ENCODE peak calls at places on chromosomes 3 and 15, in four cellular contexts. M is brain microvascular endothelial cell, T is Peyer's patch, Q is heart right ventricle. R is an unnamed sample. For H3K27me3, the result is how much of the 10 kb centered on the place peaks cover.

GRCh38 chr3:102225407-102226132 is 209.2 kb upstream of the ZPLD1 start:
- DNase-seq in M (peak), Q (no peak), T (no peak), R (no peak)

GRCh38 chr3:21331321-21331720 is 419.7 kb downstream of the ZNF385D start:
- DNase-seq in T (no peak), M (no peak), Q (no peak), R (no peak)

GRCh38 chr3:25781758-25782594 is 1.3 kb downstream of the NGLY1 start:
- DNase-seq in T (no peak), Q (no peak), M (no peak), R (no peak)

GRCh38 chr15:30984118-30984517 is 7.3 kb downstream of the MTMR10 start:
- DNase-seq in Q (no peak), M (no peak), T (no peak), R (no peak)

GRCh38 chr3:14248849-14249523 is 70.4 kb downstream of the LSM3 start:
- DNase-seq in M (no peak), T (no peak), Q (no peak), R (no peak)

GRCh38 chr3:62876064-62876463 is 848 bp upstream of the CADPS start:
- DNase-seq in M (peak), Q (peak), T (peak), R (no peak)

GRCh38 chr3:64381369-64381768 is 156.1 kb upstream of the PRICKLE2 start:
- DNase-seq in T (no peak), Q (no peak), M (no peak), R (no peak)

GRCh38 chr3:141386080-141386594 is 17.8 kb downstream of the ZBTB38 start:
- DNase-seq in T (no peak), Q (no peak), M (no peak), R (no peak)

GRCh38 chr15:35349916-35350315 is 196.0 kb downstream of the DPH6 start:
- DNase-seq in Q (no peak), M (no peak), T (no peak), R (no peak)

GRCh38 chr3:59425942-59426341 is 376.1 kb upstream of the CFAP20DC start:
- DNase-seq in M (no peak), T (no peak), Q (no peak), R (peak)

GRCh38 chr3:161142486-161142885 is 37.3 kb upstream of the B3GALNT1 start:
- DNase-seq in M (no peak), Q (no peak), T (no peak), R (no peak)

GRCh38 chr15:69031013-69032001 is 16.8 kb downstream of the NOX5 start:
- DNase-seq in T (peak), Q (peak), M (peak), R (peak)

GRCh38 chr3:22536582-22536981 is 666.5 kb upstream of the UBE2E2 start:
- DNase-seq in T (no peak), Q (no peak), M (no peak), R (no peak)

GRCh38 chr3:16807441-16807840 is 77.3 kb upstream of the PLCL2 start:
- DNase-seq in T (no peak), M (peak), Q (no peak), R (no peak)

GRCh38 chr3:102682761-102683160 is 247.9 kb downstream of the ZPLD1 start:
- DNase-seq in M (no peak), Q (no peak), T (no peak), R (no peak)

GRCh38 chr3:130635285-130635684 is 111.3 kb downstream of the PIK3R4 start:
- DNase-seq in M (no peak), T (no peak), Q (no peak), R (no peak)

GRCh38 chr3:184358140-184358767 is 3.2 kb downstream of the CLCN2 start:
- DNase-seq in M (no peak), T (no peak), Q (no peak), R (no peak)

GRCh38 chr3:81472600-81473362 is 288.7 kb downstream of the GBE1 start:
- DNase-seq in M (no peak), T (no peak), Q (no peak), R (no peak)

GRCh38 chr3:43247556-43248186 is 38.7 kb upstream of the SNRK start:
- DNase-seq in T (no peak), M (no peak), Q (no peak), R (no peak)

GRCh38 chr15:90918034-90918788 is 14.1 kb downstream of the HDDC3 start:
- DNase-seq in M (no peak), T (no peak), Q (no peak), R (no peak)

GRCh38 chr3:182921665-182922355 is 58.5 kb downstream of the DCUN1D1 start:
- DNase-seq in T (no peak), M (no peak), Q (no peak), R (no peak)

GRCh38 chr3:24149032-24149431 is 203.9 kb downstream of the NR1D2 start:
- DNase-seq in M (no peak), T (no peak), Q (no peak), R (no peak)

GRCh38 chr3:179027326-179027900 is 44.2 kb downstream of the ZMAT3 start:
- DNase-seq in M (peak), Q (no peak), T (no peak), R (no peak)

GRCh38 chr15:99435138-99435695 is 130.6 kb upstream of the MEF2A start:
- DNase-seq in M (no peak), T (peak), Q (peak), R (no peak)

GRCh38 chr15:101397521-101398003 is 91.9 kb downstream of the PCSK6 start:
- DNase-seq in T (no peak), M (no peak), Q (no peak), R (no peak)

GRCh38 chr3:13836658-13837587 is 42.9 kb downstream of the WNT7A start:
- DNase-seq in Q (no peak), T (no peak), M (no peak), R (no peak)

GRCh38 chr15:98649996-98650870 is 1.9 kb downstream of the IGF1R start:
- DNase-seq in Q (peak), T (peak), M (no peak), R (peak)

GRCh38 chr3:184562146-184562861 is 719 bp downstream of the EPHB3 start:
- DNase-seq in M (no peak), Q (no peak), T (peak), R (no peak)

GRCh38 chr3:8822141-8822540 is 52.7 kb upstream of the OXTR start:
- DNase-seq in Q (no peak), M (peak), T (no peak), R (no peak)

GRCh38 chr3:41450416-41451231 is 251.3 kb downstream of the CTNNB1 start:
- DNase-seq in M (no peak), Q (no peak), T (no peak), R (no peak)

GRCh38 chr15:74428442-74428787 is 5.3 kb downstream of the SEMA7A start:
- DNase-seq in T (no peak), M (no peak), Q (no peak), R (no peak)
- H3K27ac ChIP-seq in T (peak), M (no peak), Q (no peak), R (no peak)

GRCh38 chr15:50116477-50116876 is 2.6 kb downstream of the ATP8B4 start:
- DNase-seq in Q (no peak), M (no peak), T (no peak), R (no peak)
- TF ChIP-seq CTCF in Q (peak), M (peak), T (no peak), R (no peak)

DNA sequence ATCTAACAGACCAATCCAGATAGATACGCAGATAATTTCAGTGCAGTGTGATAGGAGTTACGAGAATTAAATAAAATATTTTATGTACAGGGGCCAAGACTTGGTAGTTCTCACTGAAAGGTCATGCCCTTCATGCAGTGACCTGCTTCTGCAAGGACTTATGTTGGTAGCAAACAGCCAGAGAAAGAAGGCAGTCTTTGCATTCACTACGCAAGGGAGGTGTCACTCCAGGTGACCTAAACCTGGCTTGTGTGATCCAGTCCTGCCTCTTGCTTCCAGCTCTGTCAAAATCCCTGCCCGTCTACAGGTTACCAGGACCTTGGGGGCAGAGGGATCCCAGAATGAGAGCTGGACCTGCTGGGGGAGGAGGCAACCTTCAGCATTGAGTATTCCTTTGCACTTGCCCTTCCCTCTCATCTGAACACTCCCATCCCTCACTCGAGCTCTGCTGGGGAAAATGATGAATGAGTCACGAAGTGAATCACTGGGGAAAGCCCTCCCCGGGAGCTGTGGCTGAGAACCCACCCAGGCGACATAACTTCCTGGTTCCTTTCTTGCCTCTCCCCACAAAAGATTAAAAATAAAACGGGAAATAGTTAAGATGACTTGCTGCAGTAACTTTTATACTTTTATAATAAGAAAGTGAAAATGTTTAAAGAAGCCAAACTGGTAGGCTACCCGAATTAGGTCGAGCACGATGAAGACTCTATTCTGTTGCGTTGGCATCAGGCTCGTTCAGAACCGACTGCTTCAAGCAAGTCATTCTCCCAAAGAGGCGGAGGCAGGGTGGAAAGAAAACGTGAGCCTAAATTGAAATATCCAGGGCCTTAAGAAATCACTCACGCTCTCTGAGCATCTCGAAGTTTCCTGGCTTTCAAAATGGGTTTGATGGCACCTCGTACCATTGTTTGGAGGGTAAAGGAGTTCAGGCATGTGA is 216.1 kb downstream of the SLCO3A1 start:
- DNase-seq in M (peak), T (no peak), Q (peak), R (peak)
- H3K27me3 ChIP-seq in M (under half), T (under half), Q (under half), R (under half)

GRCh38 chr3:111669926-111670630 is 74.9 kb upstream of the ZBED2 start:
- DNase-seq in Q (no peak), T (no peak), M (peak), R (no peak)
- H3K27ac ChIP-seq in Q (no peak), T (no peak), M (peak), R (no peak)

GRCh38 chr3:160127308-160127707 is 97.9 kb upstream of the C3orf80 start:
- DNase-seq in Q (no peak), T (no peak), M (no peak), R (no peak)
- TF ChIP-seq CTCF in Q (no peak), T (no peak), M (no peak), R (no peak)

GRCh38 chr3:152550284-152550683 is 281.6 kb downstream of the MBNL1 start:
- DNase-seq in T (no peak), Q (no peak), M (no peak), R (no peak)

GRCh38 chr3:152547153-152547552 is 278.4 kb downstream of the MBNL1 start:
- DNase-seq in M (no peak), T (no peak), Q (no peak), R (no peak)
- H3K27me3 ChIP-seq in M (under half), T (under half), Q (under half), R (under half)

GRCh38 chr3:168248383-168249047 is 152.8 kb upstream of the GOLIM4 start:
- DNase-seq in T (no peak), Q (no peak), M (peak), R (no peak)

GRCh38 chr3:168250415-168250861 is 154.7 kb upstream of the GOLIM4 start:
- DNase-seq in T (no peak), Q (no peak), M (peak), R (no peak)

GRCh38 chr3:168251371-168251770 is 155.6 kb upstream of the GOLIM4 start:
- DNase-seq in Q (no peak), T (no peak), M (no peak), R (no peak)

GRCh38 chr3:168249539-168250414 is 154.1 kb upstream of the GOLIM4 start:
- DNase-seq in T (peak), Q (peak), M (peak), R (no peak)

DNA sequence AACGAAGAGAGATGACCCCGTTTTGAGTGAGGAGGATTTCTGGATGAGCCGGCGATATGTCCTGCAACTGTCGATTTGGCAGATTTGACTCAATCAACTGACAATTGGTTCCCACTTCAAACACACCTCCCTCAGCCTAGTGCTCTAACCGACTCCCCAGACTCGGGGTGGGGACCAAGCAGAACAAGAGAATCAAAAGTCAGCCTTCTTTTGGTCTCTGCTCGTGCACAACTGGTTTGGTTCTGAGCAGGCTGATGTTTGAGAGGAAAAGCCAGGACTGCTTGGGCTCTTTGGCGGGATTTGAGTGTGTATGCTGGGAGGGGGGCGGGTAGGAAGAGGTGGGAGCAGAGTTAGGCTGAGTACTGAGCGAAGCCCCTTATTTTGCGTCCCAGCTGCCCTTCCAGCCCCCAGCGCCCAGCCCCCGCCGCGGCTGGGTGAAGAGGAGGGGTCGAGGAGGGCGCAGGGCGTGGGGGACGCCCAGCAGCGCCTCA is 153.4 kb upstream of the GOLIM4 start:
- DNase-seq in Q (no peak), T (no peak), M (peak), R (no peak)
- H3K27ac ChIP-seq in Q (no peak), T (no peak), M (peak), R (no peak)

GRCh38 chr3:198080521-198081384 is 120.7 kb downstream of the LMLN start:
- DNase-seq in Q (peak), T (peak), M (peak), R (peak)

GRCh38 chr3:198081421-198081844 is 121.4 kb downstream of the LMLN start:
- DNase-seq in Q (no peak), M (no peak), T (no peak), R (no peak)

GRCh38 chr3:198076722-198077308 is 116.8 kb downstream of the LMLN start:
- DNase-seq in Q (no peak), T (no peak), M (no peak), R (no peak)

GRCh38 chr3:198079771-198080520 is 119.9 kb downstream of the LMLN start:
- DNase-seq in T (peak), M (no peak), Q (no peak), R (peak)
- TF ChIP-seq CTCF in T (no peak), M (peak), Q (no peak), R (no peak)

R was measured in CD4-positive, alpha-beta T cell.